ENCODE peak calls at places on chromosome 16, in seven cellular contexts. I, X, L, Y, U, N and G are unnamed samples.

GRCh38 chr16:69494993-69495392 is 70.6 kb downstream of the CYB5B start:
- DNase-seq in I (no peak), U (no peak), Y (no peak), X (no peak), L (no peak), N (no peak), G (no peak)

GRCh38 chr16:14405611-14406537 is 224.2 kb downstream of the PARN start:
- DNase-seq in X (no peak), I (no peak), N (peak), U (no peak), Y (no peak), L (no peak), G (no peak)

GRCh38 chr16:66093217-66093616 is 273.3 kb upstream of the CDH5 start:
- DNase-seq in N (no peak), L (no peak), Y (no peak), U (no peak), X (no peak), I (no peak), G (no peak)

GRCh38 chr16:53745126-53745525 is 41.2 kb downstream of the FTO start:
- DNase-seq in X (no peak), Y (no peak), L (no peak), I (no peak), N (no peak), U (no peak), G (no peak)

GRCh38 chr16:57260294-57260929 is 15.4 kb downstream of the ARL2BP start:
- DNase-seq in U (no peak), L (no peak), N (no peak), X (peak), I (peak), Y (no peak), G (peak)

GRCh38 chr16:57155702-57156350 is 30.0 kb downstream of the PSME3IP1 start:
- DNase-seq in Y (no peak), X (no peak), L (no peak), N (no peak), I (no peak), U (no peak), G (no peak)

GRCh38 chr16:57999366-57999970 is 1.0 kb downstream of the ZNF319 start:
- DNase-seq in Y (no peak), N (peak), X (no peak), U (peak), I (no peak), L (peak), G (no peak)

GRCh38 chr16:26765087-26765486 is 301.6 kb upstream of the C16orf82 start:
- DNase-seq in L (no peak), X (no peak), I (no peak), N (no peak), Y (no peak), U (no peak), G (no peak)

GRCh38 chr16:9040766-9041430 is 50.5 kb upstream of the HAPSTR1 start:
- DNase-seq in N (no peak), X (no peak), U (no peak), I (no peak), Y (no peak), L (no peak), G (no peak)

GRCh38 chr16:86812363-86812970 is 234.1 kb downstream of the FOXL1 start:
- DNase-seq in X (no peak), N (no peak), I (no peak), U (no peak), L (no peak), Y (no peak), G (no peak)

GRCh38 chr16:68265078-68265925 is 976 bp downstream of the SLC7A6 start:
- DNase-seq in N (peak), X (peak), U (peak), Y (peak), I (peak), L (peak), G (no peak)

GRCh38 chr16:10992797-10993196 is 48.4 kb downstream of the CLEC16A start:
- DNase-seq in U (no peak), X (no peak), I (no peak), N (peak), L (no peak), Y (no peak), G (peak)

GRCh38 chr16:1283996-1284592 is 25.3 kb upstream of the UBE2I start:
- DNase-seq in L (no peak), Y (no peak), N (no peak), U (no peak), I (no peak), X (no peak), G (peak)

GRCh38 chr16:84426804-84427203 is 58.5 kb downstream of the ATP2C2 start:
- DNase-seq in N (no peak), Y (no peak), L (no peak), U (no peak), I (no peak), X (no peak), G (no peak)

GRCh38 chr16:66740533-66740932 is 10.9 kb downstream of the DYNC1LI2 start:
- DNase-seq in I (no peak), U (no peak), L (no peak), Y (no peak), X (no peak), N (peak), G (no peak)

GRCh38 chr16:583470-583814 is 6.4 kb upstream of the RAB40C start:
- DNase-seq in U (no peak), I (no peak), Y (no peak), L (peak), N (no peak), X (no peak), G (no peak)

GRCh38 chr16:80433617-80434016 is 107.2 kb upstream of the DYNLRB2 start:
- DNase-seq in L (no peak), U (no peak), I (no peak), X (no peak), Y (no peak), N (no peak), G (no peak)

GRCh38 chr16:21656795-21657768 is 4.7 kb upstream of the IGSF6 start:
- DNase-seq in X (no peak), Y (no peak), L (peak), I (no peak), U (no peak), N (peak), G (no peak)

GRCh38 chr16:53090591-53091507 is 36.1 kb downstream of the CHD9 start:
- DNase-seq in Y (peak), L (peak), X (peak), U (no peak), I (peak), N (no peak), G (no peak)

GRCh38 chr16:54040975-54041374 is 245.6 kb downstream of the IRX3 start:
- DNase-seq in X (no peak), Y (no peak), I (no peak), U (no peak), L (no peak), N (no peak), G (no peak)

GRCh38 chr16:85862476-85863383 is 36.2 kb upstream of the IRF8 start:
- DNase-seq in N (peak), I (no peak), L (no peak), U (no peak), Y (no peak), X (no peak), G (no peak)

GRCh38 chr16:12976936-12977335 is 75.5 kb downstream of the SHISA9 start:
- DNase-seq in Y (no peak), L (no peak), X (no peak), N (no peak), I (no peak), U (no peak), G (no peak)

GRCh38 chr16:55703003-55704001 is 47.5 kb downstream of the SLC6A2 start:
- DNase-seq in I (no peak), X (no peak), Y (no peak), N (peak), L (peak), U (no peak), G (no peak)

GRCh38 chr16:72722552-72722951 is 325.4 kb downstream of the ZFHX3 start:
- DNase-seq in U (no peak), L (peak), Y (no peak), X (no peak), I (no peak), N (no peak), G (no peak)

GRCh38 chr16:86963600-86964575 is 353.3 kb downstream of the C16orf95 start:
- DNase-seq in X (no peak), L (no peak), Y (no peak), U (no peak), I (no peak), N (no peak), G (peak)

GRCh38 chr16:15950167-15950854 is 895 bp downstream of the ABCC1 start:
- DNase-seq in U (peak), I (peak), Y (no peak), L (peak), N (peak), X (no peak), G (no peak)

GRCh38 chr16:81167851-81168250 is 70.6 kb upstream of the BCO1 start:
- DNase-seq in L (no peak), X (no peak), U (no peak), Y (peak), I (no peak), N (no peak), G (no peak)

GRCh38 chr16:71436473-71436872 is 5.4 kb downstream of the TLE7 start:
- DNase-seq in Y (no peak), X (no peak), L (no peak), N (no peak), I (no peak), U (no peak), G (no peak)

GRCh38 chr16:57791156-57791902 is 11.0 kb downstream of the KIFC3 start:
- DNase-seq in X (no peak), I (no peak), N (no peak), L (no peak), U (no peak), Y (peak), G (no peak)

GRCh38 chr16:86960266-86960665 is 356.9 kb downstream of the C16orf95 start:
- DNase-seq in N (no peak), I (no peak), Y (no peak), L (no peak), X (no peak), U (no peak), G (no peak)

GRCh38 chr16:11989238-11990160 is 13.0 kb downstream of the SNX29 start:
- DNase-seq in X (peak), I (no peak), N (no peak), U (no peak), Y (no peak), L (no peak), G (no peak)

GRCh38 chr16:56294014-56294413 is 102.7 kb downstream of the GNAO1 start:
- DNase-seq in Y (no peak), U (no peak), N (no peak), I (no peak), X (no peak), L (no peak), G (no peak)

GRCh38 chr16:31128711-31129567 is 6.6 kb downstream of the PRSS8 start:
- DNase-seq in Y (peak), N (peak), X (peak), L (no peak), U (no peak), I (peak), G (no peak)

GRCh38 chr16:67277294-67277998 is 1.9 kb upstream of the PLEKHG4 start:
- DNase-seq in X (no peak), Y (no peak), L (no peak), N (no peak), U (no peak), I (peak), G (peak)

GRCh38 chr16:53812914-53813313 is 109.0 kb downstream of the FTO start:
- DNase-seq in L (no peak), N (no peak), Y (no peak), U (no peak), X (no peak), I (no peak), G (no peak)

GRCh38 chr16:9351440-9351839 is 260.0 kb downstream of the HAPSTR1 start:
- DNase-seq in I (peak), X (no peak), N (peak), Y (no peak), U (no peak), L (no peak), G (no peak)

GRCh38 chr16:89924925-89925307 is 1.8 kb downstream of the TUBB3 start:
- DNase-seq in U (no peak), L (no peak), Y (no peak), N (no peak), X (no peak), I (no peak), G (no peak)

GRCh38 chr16:47304563-47304962 is 156.3 kb downstream of the ITFG1 start:
- DNase-seq in N (no peak), L (no peak), Y (no peak), I (no peak), X (no peak), U (no peak), G (no peak)

GRCh38 chr16:69323428-69323827 is 7.0 kb downstream of the PDF start:
- DNase-seq in Y (no peak), N (no peak), U (no peak), I (no peak), X (no peak), L (no peak), G (no peak)

GRCh38 chr16:28549301-28549899 is 4.3 kb upstream of the SGF29 start:
- DNase-seq in U (no peak), X (no peak), I (no peak), L (peak), N (peak), Y (no peak), G (no peak)